ENCODE peak calls at places on chromosomes 12 and 14, in six cellular contexts. One of them, this sample, is unnamed.

GRCh38 chr14:55913324-55914035 is 204.7 kb upstream of the PELI2 start:
- DNase-seq in D341Med: no peak
- DNase-seq in stomach: no peak
- DNase-seq in activated T-helper 1 cell treated with Interleukin-2 at 50 U/mL for 16 hours: no peak
- DNase-seq in NCI-H774: no peak
- DNase-seq in iPS-NIHi11: no peak
- DNase-seq in this sample: no peak

GRCh38 chr12:98373982-98374381 is 141.4 kb upstream of the TMPO start:
- DNase-seq in D341Med: no peak
- DNase-seq in iPS-NIHi11: no peak
- DNase-seq in NCI-H774: no peak
- DNase-seq in stomach: no peak
- DNase-seq in activated T-helper 1 cell treated with Interleukin-2 at 50 U/mL for 16 hours: no peak
- DNase-seq in this sample: no peak

GRCh38 chr14:61860294-61860918 is 98.2 kb downstream of the SNAPC1 start:
- DNase-seq in iPS-NIHi11: peak; percentile 77
- DNase-seq in NCI-H774: no peak
- DNase-seq in stomach: peak; percentile 47
- DNase-seq in activated T-helper 1 cell treated with Interleukin-2 at 50 U/mL for 16 hours: peak; percentile 15
- DNase-seq in D341Med: peak; percentile 67
- DNase-seq in this sample: peak; percentile 27

GRCh38 chr12:55681142-55682077 is 26.3 kb downstream of the ITGA7 start:
- DNase-seq in NCI-H774: no peak
- DNase-seq in stomach: peak; percentile 71
- DNase-seq in activated T-helper 1 cell treated with Interleukin-2 at 50 U/mL for 16 hours: no peak
- DNase-seq in D341Med: peak; percentile 59
- DNase-seq in iPS-NIHi11: peak; percentile 85
- DNase-seq in this sample: no peak

GRCh38 chr12:12555656-12556055 is 7.0 kb downstream of the DUSP16 start:
- DNase-seq in iPS-NIHi11: no peak
- DNase-seq in activated T-helper 1 cell treated with Interleukin-2 at 50 U/mL for 16 hours: no peak
- DNase-seq in D341Med: no peak
- DNase-seq in NCI-H774: no peak
- DNase-seq in stomach: no peak
- DNase-seq in this sample: no peak

GRCh38 chr12:38728894-38729293 is 176.5 kb downstream of the CPNE8 start:
- DNase-seq in NCI-H774: no peak
- DNase-seq in activated T-helper 1 cell treated with Interleukin-2 at 50 U/mL for 16 hours: no peak
- DNase-seq in stomach: no peak
- DNase-seq in D341Med: no peak
- DNase-seq in iPS-NIHi11: no peak
- DNase-seq in this sample: no peak

GRCh38 chr14:72758420-72758819 is 135.5 kb downstream of the DPF3 start:
- DNase-seq in stomach: no peak
- DNase-seq in NCI-H774: no peak
- DNase-seq in iPS-NIHi11: no peak
- DNase-seq in activated T-helper 1 cell treated with Interleukin-2 at 50 U/mL for 16 hours: no peak
- DNase-seq in D341Med: no peak
- DNase-seq in this sample: no peak

GRCh38 chr14:104293851-104294627 is 155.7 kb downstream of the KIF26A start:
- DNase-seq in activated T-helper 1 cell treated with Interleukin-2 at 50 U/mL for 16 hours: no peak
- DNase-seq in iPS-NIHi11: peak; percentile 63
- DNase-seq in stomach: no peak
- DNase-seq in NCI-H774: no peak
- DNase-seq in D341Med: no peak
- DNase-seq in this sample: no peak

GRCh38 chr12:77946541-77947021 is 115.9 kb downstream of the NAV3 start:
- DNase-seq in D341Med: no peak
- DNase-seq in iPS-NIHi11: no peak
- DNase-seq in stomach: no peak
- DNase-seq in activated T-helper 1 cell treated with Interleukin-2 at 50 U/mL for 16 hours: no peak
- DNase-seq in NCI-H774: no peak
- DNase-seq in this sample: no peak

This sample was measured in activated effector memory CD4-positive, alpha-beta T cell treated with Interleukin-2 at 50 U/mL for 16 hours.